ENCODE peak calls at places on chromosomes 6 and 20, in four cellular contexts. E is neuronal stem cell, I is AG10803, Q is ovary. H is an unnamed sample.

GRCh38 chr20:35017099-35017835 is 61.6 kb downstream of the MYH7B start:
- DNase-seq in E (no peak), I (no peak), Q (no peak), H (no peak)

GRCh38 chr6:52672422-52673025 is 1.6 kb downstream of the TMEM14A start:
- DNase-seq in E (no peak), I (no peak), Q (no peak), H (no peak)

GRCh38 chr6:37289931-37290330 is 32.0 kb upstream of the TMEM217 start:
- DNase-seq in E (no peak), I (no peak), Q (no peak), H (peak)

GRCh38 chr6:12595161-12595792 is 121.3 kb upstream of the PHACTR1 start:
- DNase-seq in E (no peak), I (peak), Q (no peak), H (no peak)

GRCh38 chr20:34861386-34862084 is 11.1 kb downstream of the GGT7 start:
- DNase-seq in E (no peak), I (no peak), Q (no peak), H (no peak)

GRCh38 chr6:111774346-111774703 is 98.9 kb downstream of the FYN start:
- DNase-seq in E (no peak), I (peak), Q (no peak), H (no peak)

GRCh38 chr20:34403908-34404307 is 40.8 kb downstream of the ITCH start:
- DNase-seq in E (no peak), I (no peak), Q (no peak), H (no peak)

GRCh38 chr6:46490425-46491200 is 636 bp downstream of the RCAN2 start:
- DNase-seq in E (peak), I (no peak), Q (peak), H (no peak)

GRCh38 chr20:7841967-7842301 is 98.3 kb downstream of the HAO1 start:
- DNase-seq in E (no peak), I (peak), Q (no peak), H (no peak)

GRCh38 chr6:144898052-144898689 is 613.0 kb downstream of the UTRN start:
- DNase-seq in E (no peak), I (peak), Q (no peak), H (no peak)

GRCh38 chr20:58378704-58379103 is 10.3 kb upstream of the VAPB start:
- DNase-seq in E (no peak), I (no peak), Q (no peak), H (no peak)

GRCh38 chr20:13644010-13644409 is 5.3 kb upstream of the TASP1 start:
- DNase-seq in E (no peak), I (peak), Q (no peak), H (no peak)

DNA sequence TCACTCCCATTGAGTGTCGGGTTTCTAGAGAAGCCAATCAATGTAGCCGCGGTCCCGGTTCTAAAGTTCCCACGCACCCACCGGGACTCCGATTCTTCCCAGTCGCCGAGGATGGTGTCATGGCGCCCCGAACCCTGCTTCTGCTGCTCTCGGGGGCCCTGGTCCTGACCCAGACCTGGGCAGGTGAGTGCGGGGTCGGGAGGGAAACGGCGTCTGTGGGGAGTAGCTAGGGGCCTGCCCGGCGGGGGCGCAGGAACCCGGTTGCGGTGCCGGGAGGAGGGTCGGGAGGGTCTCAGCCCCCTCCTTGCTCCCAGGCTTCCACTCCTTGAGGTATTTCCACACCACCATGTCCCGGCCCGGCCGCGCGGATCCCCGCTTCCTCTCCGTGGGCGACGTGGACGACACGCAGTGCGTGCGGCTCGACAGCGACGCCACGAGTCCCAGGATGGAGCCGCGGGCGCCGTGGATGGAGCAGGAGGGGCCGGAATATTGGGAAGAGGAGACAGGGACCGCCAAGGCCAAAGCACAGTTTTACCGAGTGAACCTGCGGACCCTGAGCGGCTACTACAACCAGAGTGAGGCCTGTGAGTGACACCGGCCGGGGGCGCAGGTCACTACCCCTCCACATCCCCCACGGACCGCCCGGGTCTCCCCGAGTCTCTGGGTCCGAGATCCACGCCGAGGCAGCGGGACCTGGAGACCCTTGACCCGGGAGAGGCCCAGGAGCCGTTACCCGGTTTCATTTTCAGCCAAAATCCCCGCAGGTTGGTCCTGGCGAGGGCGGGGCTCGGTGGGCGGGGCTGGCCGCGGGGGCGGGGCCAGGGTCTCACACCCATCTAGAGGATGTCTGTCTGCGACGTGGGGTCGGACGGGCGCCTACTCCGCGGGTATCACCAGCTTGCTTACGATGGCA is 35.2 kb upstream of the HLA-G start:
- DNase-seq in E (peak), I (peak), Q (peak), H (peak)
- H3K4me3 ChIP-seq in E (no peak), I (peak), Q (peak), H (peak)

DNA sequence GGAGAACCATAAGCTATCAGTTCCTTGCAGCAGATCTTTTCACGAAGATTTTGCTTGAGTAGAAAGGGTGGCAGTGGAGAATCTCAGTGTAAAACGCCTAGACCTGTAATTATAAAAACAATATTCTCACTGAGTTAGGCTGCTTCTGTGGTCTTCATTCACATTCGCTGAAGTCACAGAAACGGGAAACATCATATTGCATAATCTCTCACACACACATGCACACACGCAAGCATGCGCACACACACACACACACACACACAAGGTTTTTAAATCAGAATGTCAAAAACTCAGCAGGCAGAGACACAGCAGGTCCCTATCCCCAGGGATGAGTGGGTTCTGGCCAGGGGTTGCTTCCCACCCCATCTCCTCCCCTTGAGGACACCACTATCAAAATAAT is 175.5 kb downstream of the ATXN1 start:
- DNase-seq in E (no peak), I (peak), Q (no peak), H (no peak)
- H3K4me3 ChIP-seq in E (no peak), I (no peak), Q (no peak), H (no peak)

GRCh38 chr6:122401104-122401503 is 1.7 kb downstream of the HSF2 start:
- DNase-seq in E (no peak), I (no peak), Q (no peak), H (no peak)
- H3K4me3 ChIP-seq in E (peak), I (no peak), Q (no peak), H (peak)

GRCh38 chr6:159042824-159043181 is 2.0 kb downstream of the TAGAP start:
- DNase-seq in E (no peak), I (no peak), Q (no peak), H (no peak)
- H3K4me3 ChIP-seq in E (no peak), I (no peak), Q (no peak), H (peak)

DNA sequence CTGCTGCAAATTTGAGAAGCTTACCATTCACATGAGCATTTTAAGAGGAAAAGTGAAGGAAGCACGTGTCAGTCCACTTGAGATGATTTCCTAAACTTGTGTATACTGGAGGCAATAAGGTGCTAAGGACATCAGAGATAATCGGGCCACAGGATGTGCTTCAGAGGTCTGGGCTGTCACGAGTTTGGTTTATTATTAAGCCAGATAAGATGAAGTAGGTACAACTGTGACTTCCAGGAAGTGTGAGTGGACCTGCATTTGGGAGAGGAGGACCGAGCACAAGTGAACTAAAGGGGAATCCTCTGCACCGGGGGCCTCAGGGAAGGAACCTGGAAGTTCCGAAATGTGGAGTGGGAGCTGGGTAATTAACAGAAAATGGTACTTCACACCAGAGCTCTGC is 1.4 kb downstream of the SAMD5 start:
- DNase-seq in E (no peak), I (no peak), Q (no peak), H (no peak)
- H3K4me3 ChIP-seq in E (no peak), I (no peak), Q (no peak), H (no peak)

GRCh38 chr6:157830354-157831017 is 7.4 kb downstream of the SNX9 start:
- DNase-seq in E (no peak), I (no peak), Q (no peak), H (no peak)

GRCh38 chr6:157834549-157834948 is 11.5 kb downstream of the SNX9 start:
- DNase-seq in E (no peak), I (no peak), Q (no peak), H (no peak)

GRCh38 chr6:157832250-157832967 is 9.4 kb downstream of the SNX9 start:
- DNase-seq in E (no peak), I (peak), Q (no peak), H (no peak)

GRCh38 chr6:157831424-157832249 is 8.6 kb downstream of the SNX9 start:
- DNase-seq in E (no peak), I (no peak), Q (no peak), H (no peak)

GRCh38 chr6:157831018-157831369 is 7.9 kb downstream of the SNX9 start:
- DNase-seq in E (no peak), I (no peak), Q (no peak), H (no peak)
- H3K4me3 ChIP-seq in E (no peak), I (no peak), Q (no peak), H (no peak)